ENCODE peak calls at places on chromosomes 7 and 10, in ten cellular contexts. Q is Panc1; H is upper lobe of right lung; Z is astrocyte; U is psoas muscle; O is HepG2; M is osteoblast; Y is mesendoderm; T is heart left ventricle; D is CD4-positive, alpha-beta memory T cell. X is an unnamed sample.

GRCh38 chr7:137871173-137871915 is 24.6 kb upstream of the DGKI start:
- DNase-seq in Y (no peak), M (no peak), Q (no peak), U (peak; percentile 68), H (no peak), O (no peak), D (no peak), Z (no peak), T (no peak), X (no peak)

GRCh38 chr10:51300617-51301350 is 226.5 kb downstream of the PRKG1 start:
- DNase-seq in U (no peak), Q (no peak), T (no peak), M (no peak), Y (no peak), D (no peak), H (no peak), Z (no peak), O (no peak), X (no peak)

GRCh38 chr7:44378744-44379143 is 53.4 kb upstream of the CAMK2B start:
- DNase-seq in Y (peak; percentile 19), Q (peak; percentile 65), T (no peak), Z (peak; percentile 84), H (no peak), M (peak; percentile 73), D (no peak), U (no peak), O (peak; percentile 75), X (peak; percentile 14)

GRCh38 chr10:111125102-111125501 is 48.3 kb downstream of the ADRA2A start:
- DNase-seq in H (no peak), D (no peak), O (no peak), Z (no peak), M (peak; percentile 61), U (no peak), T (no peak), Q (no peak), Y (no peak), X (no peak)

GRCh38 chr7:81690251-81690650 is 79.6 kb downstream of the HGF start:
- DNase-seq in Y (peak; percentile 50), M (no peak), T (no peak), H (no peak), U (no peak), Z (no peak), D (no peak), Q (no peak), O (no peak), X (no peak)

GRCh38 chr10:11225935-11226334 is 208.3 kb downstream of the CELF2 start:
- DNase-seq in D (peak; percentile 86), Z (no peak), Y (no peak), U (no peak), H (no peak), O (no peak), T (no peak), Q (no peak), M (no peak), X (no peak)

GRCh38 chr10:69789164-69789576 is 12.5 kb upstream of the COL13A1 start:
- DNase-seq in H (no peak), Y (no peak), U (no peak), T (no peak), Q (no peak), D (no peak), O (no peak), Z (no peak), M (no peak), X (no peak)

GRCh38 chr7:727806-728460 is 852 bp upstream of the PRKAR1B start:
- DNase-seq in Q (no peak), O (no peak), T (no peak), Z (no peak), Y (peak; percentile 54), H (no peak), U (no peak), M (peak; percentile 95), D (no peak), X (no peak)

GRCh38 chr7:108181073-108181985 is 51.2 kb upstream of the LAMB4 start:
- DNase-seq in H (no peak), O (peak; percentile 43), Y (peak; percentile 66), Z (peak; percentile 32), D (no peak), U (no peak), M (no peak), Q (peak; percentile 67), T (no peak), X (no peak)

GRCh38 chr10:78579995-78580394 is 488.8 kb upstream of the ZMIZ1 start:
- DNase-seq in Z (peak; percentile 74), U (peak; percentile 72), H (no peak), Y (no peak), T (peak; percentile 82), M (no peak), Q (no peak), D (no peak), O (peak; percentile 30), X (no peak)

GRCh38 chr10:128550045-128550444 is 423.8 kb upstream of the MKI67 start:
- DNase-seq in D (no peak), Z (no peak), Q (no peak), U (no peak), T (no peak), O (no peak), M (no peak), Y (no peak), H (no peak), X (no peak)

GRCh38 chr10:128553755-128554154 is 427.5 kb upstream of the MKI67 start:
- DNase-seq in T (no peak), H (no peak), U (no peak), Y (no peak), D (no peak), O (no peak), Z (no peak), M (no peak), Q (no peak), X (no peak)

GRCh38 chr10:128546651-128547165 is 420.5 kb upstream of the MKI67 start:
- DNase-seq in Y (no peak), D (no peak), O (no peak), U (no peak), H (no peak), M (no peak), T (no peak), Z (no peak), Q (no peak), X (no peak)

GRCh38 chr10:128549192-128549591 is 423.0 kb upstream of the MKI67 start:
- DNase-seq in Y (no peak), Q (no peak), Z (no peak), U (no peak), M (no peak), H (no peak), D (no peak), O (no peak), T (no peak), X (no peak)

GRCh38 chr10:128551475-128551874 is 425.3 kb upstream of the MKI67 start:
- DNase-seq in D (no peak), Y (no peak), M (no peak), H (no peak), O (no peak), U (no peak), Q (no peak), T (no peak), Z (no peak), X (no peak)
- H3K27ac ChIP-seq in D (no peak overlapping the region), Y (no peak overlapping the region), M (no peak overlapping the region), H (no peak overlapping the region), O (no peak overlapping the region), U (no peak overlapping the region), Q (no peak overlapping the region), T (no peak overlapping the region), Z (no peak overlapping the region), X (no peak overlapping the region)

GRCh38 chr7:5596896-5597246 is 173.2 kb upstream of the TNRC18 start:
- DNase-seq in Z (no peak), H (no peak), U (no peak), D (no peak), O (no peak), T (no peak), Q (no peak), M (peak; percentile 59), Y (no peak), X (no peak)
- H3K4me3 ChIP-seq in Z (peak overlapping the region; percentile 88), H (no peak overlapping the region), U (no peak overlapping the region), D (no peak overlapping the region), O (no peak overlapping the region), T (no peak overlapping the region), Q (peak overlapping the region; percentile 89), M (peak overlapping the region; percentile 82), Y (no peak overlapping the region), X (no peak overlapping the region)

GRCh38 chr10:100000109-100000502 is 9.6 kb downstream of the DNMBP start:
- DNase-seq in T (no peak), M (no peak), U (no peak), O (no peak), Z (no peak), Q (no peak), D (no peak), Y (no peak), H (no peak), X (no peak)
- H3K4me1 ChIP-seq in T (peaks cover 15% of the 10 kb centered on the region), M (peaks cover 25% of the 10 kb centered on the region), U (peaks cover 73% of the 10 kb centered on the region), O (peaks cover 13% of the 10 kb centered on the region), Z (peaks cover 24% of the 10 kb centered on the region), Q (peaks cover 75% of the 10 kb centered on the region), D (no peaks in the 10 kb centered on the region), Y (peaks cover 2% of the 10 kb centered on the region), H (peaks cover 28% of the 10 kb centered on the region), X (peaks cover 5% of the 10 kb centered on the region)

GRCh38 chr10:96044686-96045085 is 1.3 kb downstream of the CCNJ start:
- DNase-seq in O (peak; percentile 5), U (no peak), H (no peak), M (no peak), Y (peak; percentile 18), D (no peak), Q (no peak), T (no peak), Z (peak; percentile 26), X (no peak)
- H3K27ac ChIP-seq in O (peak overlapping the region; percentile 87), U (peak overlapping the region; percentile 77), H (peak overlapping the region; percentile 90), M (peak overlapping the region; percentile 66), Y (no peak overlapping the region), D (no peak overlapping the region), Q (peak overlapping the region; percentile 89), T (no peak overlapping the region), Z (peak overlapping the region; percentile 88), X (peak overlapping the region; percentile 75)

DNA sequence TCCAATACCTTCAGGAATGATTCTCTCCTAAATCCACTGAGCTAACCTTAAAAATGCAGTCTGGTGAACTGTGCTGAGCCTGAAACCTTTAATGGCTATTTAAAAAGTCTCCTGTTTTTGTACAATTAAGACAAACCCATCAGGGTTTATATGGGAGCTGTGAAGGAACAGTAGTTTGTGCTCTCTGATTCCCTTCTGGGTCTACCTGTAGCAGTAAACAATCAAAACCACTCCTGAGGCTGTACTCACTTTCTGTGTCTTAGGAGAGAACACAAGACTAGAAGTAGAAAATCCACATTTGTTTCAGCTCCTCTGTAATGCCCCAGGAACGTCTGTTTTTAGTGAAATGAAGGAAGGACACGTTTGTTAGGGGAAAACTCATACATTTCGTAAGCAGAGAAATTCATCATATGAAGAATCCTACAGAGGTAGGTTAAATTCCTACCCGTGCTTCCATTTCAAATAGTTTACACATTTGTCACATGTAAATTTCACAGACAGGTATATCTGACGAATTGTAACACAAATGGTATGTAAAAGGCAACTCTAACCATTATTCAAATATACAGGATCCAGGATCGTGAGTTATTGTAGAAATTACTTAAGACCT is 2.6 kb downstream of the CUX1 start:
- DNase-seq in M (no peak), T (no peak), Y (no peak), O (no peak), D (no peak), Q (no peak), Z (no peak), H (no peak), U (no peak), X (no peak)
- H3K4me3 ChIP-seq in M (no peak overlapping the region), T (no peak overlapping the region), Y (no peak overlapping the region), O (no peak overlapping the region), D (no peak overlapping the region), Q (no peak overlapping the region), Z (no peak overlapping the region), H (no peak overlapping the region), U (no peak overlapping the region), X (no peak overlapping the region)

GRCh38 chr10:116602648-116603400 is 12.1 kb downstream of the PNLIPRP1 start:
- DNase-seq in U (no peak), Z (no peak), Y (no peak), H (no peak), O (no peak), D (no peak), T (no peak), Q (no peak), M (no peak), X (no peak)
- H3K4me1 ChIP-seq in U (no peaks in the 10 kb centered on the region), Z (no peaks in the 10 kb centered on the region), Y (no peaks in the 10 kb centered on the region), H (no peaks in the 10 kb centered on the region), O (no peaks in the 10 kb centered on the region), D (no peaks in the 10 kb centered on the region), T (no peaks in the 10 kb centered on the region), Q (no peaks in the 10 kb centered on the region), M (no peaks in the 10 kb centered on the region), X (no peaks in the 10 kb centered on the region)

X was measured in kidney.